ENCODE peak calls at places on chromosome 22, in ten cellular contexts. H, Y, J, E, X, R, M, L, V and G are unnamed samples.

GRCh38 chr22:40499187-40499753 is 128.9 kb downstream of the SGSM3 start:
- DNase-seq in V (peak; percentile 85), J (peak; percentile 64), L (no peak), Y (peak; percentile 98), R (no peak), X (peak; percentile 99), M (no peak), E (peak; percentile 43), H (no peak), G (peak; percentile 97)

GRCh38 chr22:42939451-42939881 is 75.5 kb downstream of the PACSIN2 start:
- DNase-seq in R (no peak), X (no peak), M (no peak), E (no peak), Y (peak; percentile 61), V (no peak), L (no peak), H (no peak), J (no peak), G (no peak)

GRCh38 chr22:40560551-40560950 is 76.0 kb downstream of the MRTFA start:
- DNase-seq in J (no peak), X (peak; percentile 65), R (no peak), V (no peak), E (no peak), H (no peak), L (peak; percentile 44), M (no peak), Y (no peak), G (peak; percentile 11)

GRCh38 chr22:50714631-50715179 is 23.3 kb upstream of the ACR start:
- DNase-seq in E (no peak), R (peak; percentile 10), L (no peak), Y (no peak), M (peak; percentile 21), V (no peak), J (no peak), X (no peak), H (no peak), G (no peak)

GRCh38 chr22:40552070-40552469 is 84.4 kb downstream of the MRTFA start:
- DNase-seq in M (peak; percentile 25), L (no peak), H (no peak), Y (no peak), X (no peak), J (peak; percentile 30), R (peak; percentile 76), V (no peak), E (no peak), G (no peak)

GRCh38 chr22:33921576-33922181 is 1.4 kb upstream of the LARGE1 start:
- DNase-seq in H (peak; percentile 94), R (peak; percentile 68), J (peak; percentile 79), Y (no peak), X (peak; percentile 60), E (peak; percentile 58), M (peak; percentile 59), V (no peak), L (peak; percentile 82), G (no peak)

GRCh38 chr22:46377566-46378498 is 42.3 kb downstream of the TRMU start:
- DNase-seq in H (peak; percentile 96), E (peak; percentile 94), V (no peak), R (no peak), J (no peak), Y (peak; percentile 96), L (no peak), M (peak; percentile 87), X (no peak), G (no peak)

GRCh38 chr22:24942301-24942700 is 4.2 kb downstream of the LHFPL7 start:
- DNase-seq in J (no peak), M (no peak), Y (no peak), X (no peak), R (no peak), L (no peak), V (no peak), H (no peak), E (no peak), G (no peak)

GRCh38 chr22:31230871-31231621 is 18.9 kb downstream of the LIMK2 start:
- DNase-seq in L (peak; percentile 35), X (peak; percentile 74), V (peak; percentile 30), R (no peak), M (peak; percentile 38), J (peak; percentile 73), E (peak; percentile 80), H (peak; percentile 45), Y (peak; percentile 68), G (no peak)

GRCh38 chr22:38419121-38419863 is 35.7 kb downstream of the KCNJ4 start:
- DNase-seq in E (no peak), V (no peak), Y (peak; percentile 11), X (no peak), J (no peak), M (no peak), H (no peak), R (no peak), L (no peak), G (no peak)

GRCh38 chr22:32622004-32622761 is 147.6 kb downstream of the FBXO7 start:
- DNase-seq in M (no peak), R (peak; percentile 62), L (no peak), V (no peak), Y (no peak), J (peak; percentile 72), E (no peak), H (peak; percentile 95), X (peak; percentile 94), G (peak; percentile 81)

GRCh38 chr22:33758961-33759360 is 161.3 kb downstream of the LARGE1 start:
- DNase-seq in J (no peak), L (no peak), X (no peak), E (no peak), H (no peak), M (no peak), Y (no peak), R (no peak), V (no peak), G (no peak)

GRCh38 chr22:39618996-39619530 is 48.5 kb downstream of the CACNA1I start:
- DNase-seq in V (no peak), R (no peak), L (no peak), Y (no peak), J (no peak), H (no peak), X (no peak), M (no peak), E (no peak), G (no peak)

GRCh38 chr22:28980326-28980725 is 81.3 kb downstream of the C22orf31 start:
- DNase-seq in R (no peak), X (no peak), Y (no peak), E (no peak), J (no peak), V (no peak), H (no peak), M (no peak), L (no peak), G (no peak)

GRCh38 chr22:46078241-46079092 is 71.9 kb upstream of the PPARA start:
- DNase-seq in X (no peak), M (peak; percentile 74), H (no peak), Y (no peak), L (no peak), V (no peak), R (peak; percentile 82), E (no peak), J (peak; percentile 78), G (no peak)

GRCh38 chr22:38925571-38926041 is 31.8 kb upstream of the APOBEC3A start:
- DNase-seq in Y (no peak), V (no peak), M (no peak), J (no peak), X (peak; percentile 30), R (no peak), L (no peak), E (no peak), H (no peak), G (no peak)

GRCh38 chr22:24325105-24325757 is 54.6 kb downstream of the SPECC1L start:
- DNase-seq in J (no peak), X (peak; percentile 92), H (peak; percentile 48), E (peak; percentile 63), Y (peak; percentile 68), M (no peak), V (no peak), L (peak; percentile 11), R (no peak), G (peak; percentile 99)

GRCh38 chr22:46969491-46969890 is 207.0 kb downstream of the TBC1D22A start:
- DNase-seq in L (no peak), J (no peak), H (no peak), Y (no peak), M (no peak), X (no peak), R (no peak), V (no peak), E (no peak), G (no peak)

GRCh38 chr22:30654361-30654760 is 13.3 kb downstream of the DUSP18 start:
- DNase-seq in V (no peak), Y (no peak), M (no peak), E (no peak), R (no peak), L (no peak), H (no peak), X (no peak), J (no peak), G (no peak)

GRCh38 chr22:29269230-29269604 is 1.1 kb downstream of the EWSR1 start:
- DNase-seq in J (no peak), L (no peak), V (no peak), R (no peak), H (no peak), M (no peak), Y (no peak), X (no peak), E (peak; percentile 20), G (no peak)

GRCh38 chr22:24834845-24835570 is 29.0 kb downstream of the SGSM1 start:
- DNase-seq in J (peak; percentile 32), M (no peak), Y (no peak), E (peak; percentile 43), R (no peak), V (no peak), H (peak; percentile 59), L (peak; percentile 71), X (peak; percentile 11), G (no peak)

GRCh38 chr22:37379085-37379484 is 48.2 kb downstream of the ELFN2 start:
- DNase-seq in M (no peak), V (no peak), R (no peak), J (no peak), H (no peak), Y (no peak), L (no peak), X (no peak), E (no peak), G (no peak)
- H3K27me3 ChIP-seq in M (no peaks in the 10 kb centered on the region), V (no peaks in the 10 kb centered on the region), R (peaks cover 92% of the 10 kb centered on the region), J (no peaks in the 10 kb centered on the region), H (no peaks in the 10 kb centered on the region), Y (no peaks in the 10 kb centered on the region), L (no peaks in the 10 kb centered on the region), X (peaks cover 27% of the 10 kb centered on the region), E (peaks cover 8% of the 10 kb centered on the region), G (peaks cover 17% of the 10 kb centered on the region)

GRCh38 chr22:49349841-49350381 is 477.8 kb downstream of the BRD1 start:
- DNase-seq in L (no peak), J (no peak), H (no peak), R (no peak), Y (no peak), M (no peak), V (no peak), E (no peak), X (no peak), G (no peak)
- H3K27me3 ChIP-seq in L (no peaks in the 10 kb centered on the region), J (no peaks in the 10 kb centered on the region), H (no peaks in the 10 kb centered on the region), R (peaks cover 90% of the 10 kb centered on the region), Y (peaks cover 100% of the 10 kb centered on the region), M (no peaks in the 10 kb centered on the region), V (no peaks in the 10 kb centered on the region), E (no peaks in the 10 kb centered on the region), X (no peaks in the 10 kb centered on the region), G (no peaks in the 10 kb centered on the region)

GRCh38 chr22:49636214-49636613 is 191.5 kb downstream of the BRD1 start:
- DNase-seq in M (peak; percentile 6), E (no peak), X (no peak), R (no peak), V (no peak), J (no peak), H (no peak), Y (no peak), L (no peak), G (no peak)
- H3K27me3 ChIP-seq in M (no peaks in the 10 kb centered on the region), E (no peaks in the 10 kb centered on the region), X (no peaks in the 10 kb centered on the region), R (peaks cover 32% of the 10 kb centered on the region), V (no peaks in the 10 kb centered on the region), J (no peaks in the 10 kb centered on the region), H (no peaks in the 10 kb centered on the region), Y (peaks cover 90% of the 10 kb centered on the region), L (no peaks in the 10 kb centered on the region), G (no peaks in the 10 kb centered on the region)

GRCh38 chr22:49666146-49666809 is 161.4 kb downstream of the BRD1 start:
- DNase-seq in M (no peak), E (no peak), Y (no peak), V (no peak), L (no peak), H (no peak), X (no peak), R (no peak), J (no peak), G (no peak)
- H3K27me3 ChIP-seq in M (peaks cover 4% of the 10 kb centered on the region), E (peaks cover 3% of the 10 kb centered on the region), Y (peaks cover 87% of the 10 kb centered on the region), V (no peaks in the 10 kb centered on the region), L (peaks cover 3% of the 10 kb centered on the region), H (peaks cover 31% of the 10 kb centered on the region), X (peaks cover 2% of the 10 kb centered on the region), R (peaks cover 86% of the 10 kb centered on the region), J (no peaks in the 10 kb centered on the region), G (peaks cover 3% of the 10 kb centered on the region)